ENCODE peak calls at places on chromosome 10, in four cellular contexts. D, M, N and A are unnamed samples.

GRCh38 chr10:44674536-44674935 is 236.6 kb upstream of the TMEM72 start:
- DNase-seq in D (no peak), M (no peak), N (no peak), A (no peak)

GRCh38 chr10:93757136-93757535 is 600 bp upstream of the LGI1 start:
- DNase-seq in D (no peak), M (no peak), N (no peak), A (no peak)

GRCh38 chr10:124703778-124704427 is 40.3 kb downstream of the FAM53B start:
- DNase-seq in D (peak; percentile 78), M (no peak), N (no peak), A (no peak)

GRCh38 chr10:10915215-10915614 is 102.5 kb upstream of the CELF2 start:
- DNase-seq in D (no peak), M (no peak), N (no peak), A (no peak)

GRCh38 chr10:10872035-10872673 is 145.5 kb upstream of the CELF2 start:
- DNase-seq in D (peak; percentile 13), M (no peak), N (peak; percentile 70), A (peak; percentile 84)

GRCh38 chr10:122474145-122474739 is 12.9 kb downstream of the HTRA1 start:
- DNase-seq in D (no peak), M (no peak), N (no peak), A (no peak)

GRCh38 chr10:77782328-77783061 is 144.1 kb downstream of the DLG5 start:
- DNase-seq in D (no peak), M (no peak), N (no peak), A (peak; percentile 16)

GRCh38 chr10:5666324-5667220 is at the start of gene ASB13:
- DNase-seq in D (peak; percentile 73), M (no peak), N (no peak), A (peak; percentile 78)

GRCh38 chr10:70894416-70894815 is 6.1 kb upstream of the PCBD1 start:
- DNase-seq in D (no peak), M (no peak), N (no peak), A (no peak)

DNA sequence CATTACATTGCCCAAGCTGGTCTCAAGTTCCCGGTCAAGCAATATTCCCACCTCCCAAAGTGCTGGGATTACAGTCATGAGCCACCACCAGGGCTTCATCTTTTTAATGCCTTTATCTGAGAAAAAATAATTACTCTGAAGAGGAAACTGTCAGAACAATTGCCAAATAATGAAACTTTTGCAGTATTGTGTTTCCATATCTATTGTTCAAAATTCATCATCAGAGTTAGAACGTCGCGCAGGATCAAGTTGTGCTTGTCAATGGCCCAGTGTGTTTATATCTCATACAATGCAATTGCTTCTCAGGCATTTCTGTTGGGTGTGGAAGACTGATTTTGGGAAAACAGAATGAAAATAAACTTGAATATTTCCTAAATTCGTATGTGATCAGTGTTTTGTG is 143.1 kb downstream of the ARID5B start:
- DNase-seq in D (no peak), M (no peak), N (no peak), A (no peak)
- H3K4me1 ChIP-seq in D (peaks cover 13% of the 10 kb centered on the region), M (peaks cover 44% of the 10 kb centered on the region), N (peaks cover 44% of the 10 kb centered on the region), A (peaks cover 13% of the 10 kb centered on the region)

GRCh38 chr10:59560990-59561389 is 148.7 kb downstream of the SLC16A9 start:
- DNase-seq in D (no peak), M (no peak), N (no peak), A (no peak)
- H3K4me1 ChIP-seq in D (peaks cover 6% of the 10 kb centered on the region), M (no peaks in the 10 kb centered on the region), N (no peaks in the 10 kb centered on the region), A (no peaks in the 10 kb centered on the region)

DNA sequence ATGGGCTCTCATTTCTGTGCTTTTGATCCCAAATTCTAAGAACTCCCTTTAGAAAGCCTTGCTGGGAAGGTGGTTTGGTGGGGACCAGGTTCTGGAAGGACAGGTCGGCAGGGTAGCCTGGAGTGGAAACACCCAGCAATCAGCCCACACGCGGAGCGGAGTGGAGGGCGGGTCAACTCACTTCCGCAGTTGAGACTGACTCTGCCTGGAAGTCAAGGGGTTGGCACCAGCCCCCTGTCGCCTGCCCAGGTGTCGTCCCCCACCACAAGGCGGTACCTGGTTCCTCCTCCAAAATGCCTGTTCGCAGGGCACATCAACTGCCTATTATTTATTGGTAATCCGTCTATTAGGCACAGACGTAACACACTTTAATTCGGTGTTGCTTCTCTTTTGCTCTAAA is 248.4 kb upstream of the PPP2R2D start:
- DNase-seq in D (no peak), M (no peak), N (no peak), A (no peak)
- H3K4me1 ChIP-seq in D (no peaks in the 10 kb centered on the region), M (no peaks in the 10 kb centered on the region), N (no peaks in the 10 kb centered on the region), A (no peaks in the 10 kb centered on the region)

DNA sequence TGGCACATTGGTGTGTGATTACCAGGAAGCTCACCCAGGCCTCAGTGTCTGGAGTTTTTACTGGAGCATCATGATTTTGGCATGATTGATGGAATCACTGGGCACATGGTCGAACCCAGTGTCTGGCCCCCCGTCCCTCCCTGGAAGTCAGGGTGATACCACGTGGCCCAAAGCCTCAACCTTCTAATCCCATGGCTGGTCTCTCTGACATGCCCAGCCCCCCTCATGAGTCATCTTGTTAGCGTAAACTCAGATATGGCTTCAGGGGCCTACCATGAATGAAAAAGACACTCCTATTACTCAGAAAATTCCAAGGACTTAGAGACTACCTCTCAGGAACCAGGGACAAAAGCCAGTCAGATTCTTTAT is 109.3 kb downstream of the GRK5 start:
- DNase-seq in D (no peak), M (no peak), N (peak; percentile 83), A (no peak)
- H3K4me1 ChIP-seq in D (no peaks in the 10 kb centered on the region), M (peaks cover 33% of the 10 kb centered on the region), N (peaks cover 46% of the 10 kb centered on the region), A (peaks cover 80% of the 10 kb centered on the region)